ENCODE peak calls at places on chromosomes 1 and 21, in five cellular contexts. One of them, this sample, is unnamed.

GRCh38 chr1:155219592-155220031 is 11.1 kb downstream of the MTX1 start:
- DNase-seq in hippocampal formation: peak; percentile 32
- DNase-seq in cardiac fibroblast: peak; percentile 23
- DNase-seq in nephron progenitor cell: no peak
- DNase-seq in NCI-H1436: no peak
- DNase-seq in this sample: no peak

GRCh38 chr1:212646588-212646987 is 38.0 kb downstream of the ATF3 start:
- DNase-seq in hippocampal formation: no peak
- DNase-seq in cardiac fibroblast: no peak
- DNase-seq in nephron progenitor cell: no peak
- DNase-seq in NCI-H1436: no peak
- DNase-seq in this sample: no peak

GRCh38 chr1:161082996-161083742 is 6.2 kb downstream of the NECTIN4 start:
- DNase-seq in hippocampal formation: no peak
- DNase-seq in cardiac fibroblast: peak; percentile 86
- DNase-seq in nephron progenitor cell: peak; percentile 23
- DNase-seq in NCI-H1436: no peak
- DNase-seq in this sample: no peak

GRCh38 chr1:110638062-110638461 is 31.9 kb upstream of the KCNA2 start:
- DNase-seq in hippocampal formation: no peak
- DNase-seq in cardiac fibroblast: no peak
- DNase-seq in nephron progenitor cell: no peak
- DNase-seq in NCI-H1436: no peak
- DNase-seq in this sample: no peak

GRCh38 chr1:11456970-11457369 is 22.0 kb upstream of the DISP3 start:
- DNase-seq in hippocampal formation: no peak
- DNase-seq in cardiac fibroblast: no peak
- DNase-seq in nephron progenitor cell: no peak
- DNase-seq in NCI-H1436: peak; percentile 41
- DNase-seq in this sample: no peak

GRCh38 chr1:55428944-55429931 is 214.1 kb upstream of the USP24 start:
- DNase-seq in hippocampal formation: no peak
- DNase-seq in cardiac fibroblast: peak; percentile 99
- DNase-seq in nephron progenitor cell: no peak
- DNase-seq in NCI-H1436: no peak
- DNase-seq in this sample: no peak

GRCh38 chr1:171984850-171985485 is 143.7 kb downstream of the DNM3 start:
- DNase-seq in hippocampal formation: peak; percentile 84
- DNase-seq in cardiac fibroblast: peak; percentile 57
- DNase-seq in nephron progenitor cell: peak; percentile 4
- DNase-seq in NCI-H1436: peak; percentile 22
- DNase-seq in this sample: no peak

GRCh38 chr1:978835-979743 is 2.8 kb downstream of the PERM1 start:
- DNase-seq in hippocampal formation: no peak
- DNase-seq in cardiac fibroblast: no peak
- DNase-seq in nephron progenitor cell: no peak
- DNase-seq in NCI-H1436: no peak
- DNase-seq in this sample: no peak

GRCh38 chr21:20259035-20259867 is 739.0 kb upstream of the NCAM2 start:
- DNase-seq in hippocampal formation: peak; percentile 69
- DNase-seq in cardiac fibroblast: no peak
- DNase-seq in nephron progenitor cell: no peak
- DNase-seq in NCI-H1436: no peak
- DNase-seq in this sample: no peak

GRCh38 chr1:110337704-110338199 is 1.4 kb upstream of the RBM15 start:
- DNase-seq in hippocampal formation: no peak
- DNase-seq in cardiac fibroblast: no peak
- DNase-seq in nephron progenitor cell: peak; percentile 51
- DNase-seq in NCI-H1436: no peak
- DNase-seq in this sample: peak; percentile 48

GRCh38 chr1:26358411-26359384 is 4.8 kb upstream of the CRYBG2 start:
- DNase-seq in hippocampal formation: no peak
- DNase-seq in cardiac fibroblast: no peak
- DNase-seq in nephron progenitor cell: no peak
- DNase-seq in NCI-H1436: no peak
- DNase-seq in this sample: no peak

GRCh38 chr1:20194770-20195463 is 8.6 kb upstream of the PLA2G2C start:
- DNase-seq in hippocampal formation: no peak
- DNase-seq in cardiac fibroblast: peak; percentile 58
- DNase-seq in nephron progenitor cell: peak; percentile 68
- DNase-seq in NCI-H1436: peak; percentile 60
- DNase-seq in this sample: peak; percentile 25

GRCh38 chr1:168246506-168246905 is 20.7 kb downstream of the SFT2D2 start:
- DNase-seq in hippocampal formation: peak; percentile 57
- DNase-seq in cardiac fibroblast: peak; percentile 27
- DNase-seq in nephron progenitor cell: no peak
- DNase-seq in NCI-H1436: no peak
- DNase-seq in this sample: no peak

GRCh38 chr1:16207318-16208269 is 4.9 kb downstream of the ARHGEF19 start:
- DNase-seq in hippocampal formation: no peak
- DNase-seq in cardiac fibroblast: peak; percentile 22
- DNase-seq in nephron progenitor cell: no peak
- DNase-seq in NCI-H1436: no peak
- DNase-seq in this sample: no peak

GRCh38 chr1:22700121-22700520 is 10.5 kb upstream of the EPHB2 start:
- DNase-seq in hippocampal formation: no peak
- DNase-seq in cardiac fibroblast: no peak
- DNase-seq in nephron progenitor cell: no peak
- DNase-seq in NCI-H1436: no peak
- DNase-seq in this sample: no peak

GRCh38 chr1:232239557-232240468 is 390.1 kb downstream of the SIPA1L2 start:
- DNase-seq in hippocampal formation: no peak
- DNase-seq in cardiac fibroblast: no peak
- DNase-seq in nephron progenitor cell: no peak
- DNase-seq in NCI-H1436: no peak
- DNase-seq in this sample: no peak

GRCh38 chr1:191140038-191140437 is 662.4 kb upstream of the BRINP3 start:
- DNase-seq in hippocampal formation: no peak
- DNase-seq in cardiac fibroblast: no peak
- DNase-seq in nephron progenitor cell: no peak
- DNase-seq in NCI-H1436: no peak
- DNase-seq in this sample: no peak

GRCh38 chr1:13646533-13646932 is 53.5 kb upstream of the PRDM2 start:
- DNase-seq in hippocampal formation: no peak
- DNase-seq in cardiac fibroblast: no peak
- DNase-seq in nephron progenitor cell: no peak
- DNase-seq in NCI-H1436: no peak
- DNase-seq in this sample: no peak

This sample was measured in NCI-H2029 treated with DMSO at 0.1 percent for 48 hours.